ENCODE peak calls at places on chromosomes 11 and 22, in six cellular contexts. Q, Z, L, Y, B and X are unnamed samples. For H3K36me3, the result is how much of the 10 kb centered on the place peaks cover.

GRCh38 chr22:24697141-24697540 is 77.4 kb downstream of the PIWIL3 start:
- DNase-seq in L (no peak), Z (no peak), Y (no peak), Q (no peak), B (no peak), X (no peak)

GRCh38 chr11:104254347-104254746 is 90.4 kb upstream of the PDGFD start:
- DNase-seq in L (peak), B (peak), Z (peak), Y (peak), Q (no peak), X (peak)

GRCh38 chr11:119347940-119348339 is 1.4 kb upstream of the MFRP start:
- DNase-seq in L (no peak), B (no peak), Y (no peak), Z (no peak), Q (no peak), X (no peak)

GRCh38 chr22:42673898-42674390 is 24.8 kb upstream of the CYB5R3 start:
- DNase-seq in Z (peak), B (no peak), Y (no peak), Q (no peak), L (no peak), X (no peak)

GRCh38 chr11:59271811-59272327 is 59.1 kb upstream of the MPEG1 start:
- DNase-seq in B (no peak), Q (no peak), Z (no peak), L (no peak), Y (no peak), X (no peak)

GRCh38 chr11:45216031-45216430 is 69.6 kb downstream of the PRDM11 start:
- DNase-seq in L (no peak), Z (no peak), Y (no peak), B (no peak), Q (no peak), X (no peak)

GRCh38 chr22:24285245-24285644 is 14.6 kb downstream of the SPECC1L start:
- DNase-seq in L (no peak), Z (no peak), Y (no peak), B (peak), Q (no peak), X (no peak)

GRCh38 chr11:69372589-69373250 is 78.8 kb downstream of the MYEOV start:
- DNase-seq in Y (no peak), Q (no peak), L (no peak), B (no peak), Z (no peak), X (peak)

GRCh38 chr11:130043575-130043974 is 26.1 kb upstream of the APLP2 start:
- DNase-seq in Z (no peak), Q (no peak), L (no peak), B (no peak), Y (no peak), X (no peak)

GRCh38 chr22:32932176-32932575 is 126.0 kb downstream of the SYN3 start:
- DNase-seq in Z (peak), L (no peak), Q (no peak), Y (no peak), B (no peak), X (no peak)

GRCh38 chr11:65589444-65590239 is 6.0 kb downstream of the KCNK7 start:
- DNase-seq in Q (peak), Y (no peak), L (no peak), B (no peak), Z (no peak), X (no peak)

GRCh38 chr11:65593518-65594414 is 1.8 kb downstream of the KCNK7 start:
- DNase-seq in L (peak), Q (peak), Y (no peak), B (no peak), Z (no peak), X (no peak)

GRCh38 chr11:65590240-65590738 is 5.3 kb downstream of the KCNK7 start:
- DNase-seq in Z (no peak), Q (no peak), Y (no peak), B (no peak), L (peak), X (no peak)

GRCh38 chr11:65592840-65593517 is 2.6 kb downstream of the KCNK7 start:
- DNase-seq in L (no peak), B (no peak), Z (no peak), Q (no peak), Y (no peak), X (no peak)

DNA sequence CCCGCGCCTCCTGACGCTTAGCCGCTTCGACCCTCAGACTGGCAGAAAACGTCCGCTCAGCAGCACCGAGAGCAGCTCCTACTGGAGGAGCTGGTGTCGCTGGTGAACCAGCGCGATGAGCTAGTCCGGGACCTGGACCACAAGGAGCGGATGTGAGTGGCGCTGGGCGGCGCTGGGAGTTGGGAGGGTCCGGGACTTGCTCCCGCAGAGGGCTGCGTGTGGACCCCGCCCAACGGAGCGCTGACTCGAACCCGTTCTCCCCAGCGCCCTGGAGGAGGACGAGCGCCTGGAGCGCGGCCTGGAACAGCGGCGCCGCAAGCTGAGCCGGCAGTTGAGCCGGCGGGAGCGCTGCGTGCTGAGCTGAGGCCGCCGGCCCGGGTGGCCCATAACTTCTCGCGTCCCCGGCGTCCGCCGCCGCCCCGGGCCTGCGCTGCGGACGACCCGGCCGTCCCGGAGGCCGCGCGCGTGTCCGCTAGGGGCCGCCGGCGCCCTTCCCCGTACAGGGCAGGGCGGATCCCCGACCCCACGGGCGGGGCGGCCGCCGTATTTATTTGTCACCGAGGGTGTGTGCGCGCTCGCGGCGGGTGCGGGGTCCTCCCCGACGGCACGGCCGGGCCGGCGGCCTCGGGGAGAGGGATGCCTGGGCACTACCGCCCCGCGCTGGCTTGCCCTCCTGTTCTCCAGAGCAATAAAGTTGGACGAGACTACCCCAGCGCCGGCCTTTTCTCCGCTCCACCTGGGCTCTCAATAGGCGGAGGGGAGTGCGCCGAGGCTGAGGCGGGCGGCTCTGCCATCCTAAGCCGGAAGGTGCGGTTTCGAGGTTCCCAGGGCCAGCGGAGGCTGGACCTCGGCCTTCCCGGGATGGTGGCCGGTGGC is 3.4 kb downstream of the KCNK7 start:
- DNase-seq in Q (peak), Z (no peak), L (peak), B (no peak), Y (peak), X (no peak)
- TF ChIP-seq CTCF in Q (peak), Z (no peak), L (no peak), B (no peak), Y (peak), X (no peak)

GRCh38 chr11:12529041-12529440 is 145.2 kb upstream of the TEAD1 start:
- DNase-seq in Q (no peak), B (no peak), Y (no peak), Z (no peak), L (no peak), X (no peak)
- H3K36me3 ChIP-seq in Q (under half), B (under half), Y (under half), Z (under half), L (under half), X (under half)

GRCh38 chr22:26513852-26514251 is 1.6 kb upstream of the TFIP11 start:
- DNase-seq in Q (no peak), Y (no peak), Z (no peak), L (no peak), B (no peak), X (no peak)

GRCh38 chr22:26508148-26508547 is 4.1 kb downstream of the TFIP11 start:
- DNase-seq in Z (no peak), L (no peak), Y (no peak), Q (no peak), B (no peak), X (no peak)

GRCh38 chr22:26514419-26515161 is 2.3 kb upstream of the TFIP11 start:
- DNase-seq in Z (no peak), Y (no peak), L (peak), B (no peak), Q (no peak), X (no peak)

GRCh38 chr22:26515938-26516337 is 3.7 kb upstream of the TFIP11 start:
- DNase-seq in B (no peak), Z (no peak), Y (no peak), Q (no peak), L (no peak), X (no peak)

DNA sequence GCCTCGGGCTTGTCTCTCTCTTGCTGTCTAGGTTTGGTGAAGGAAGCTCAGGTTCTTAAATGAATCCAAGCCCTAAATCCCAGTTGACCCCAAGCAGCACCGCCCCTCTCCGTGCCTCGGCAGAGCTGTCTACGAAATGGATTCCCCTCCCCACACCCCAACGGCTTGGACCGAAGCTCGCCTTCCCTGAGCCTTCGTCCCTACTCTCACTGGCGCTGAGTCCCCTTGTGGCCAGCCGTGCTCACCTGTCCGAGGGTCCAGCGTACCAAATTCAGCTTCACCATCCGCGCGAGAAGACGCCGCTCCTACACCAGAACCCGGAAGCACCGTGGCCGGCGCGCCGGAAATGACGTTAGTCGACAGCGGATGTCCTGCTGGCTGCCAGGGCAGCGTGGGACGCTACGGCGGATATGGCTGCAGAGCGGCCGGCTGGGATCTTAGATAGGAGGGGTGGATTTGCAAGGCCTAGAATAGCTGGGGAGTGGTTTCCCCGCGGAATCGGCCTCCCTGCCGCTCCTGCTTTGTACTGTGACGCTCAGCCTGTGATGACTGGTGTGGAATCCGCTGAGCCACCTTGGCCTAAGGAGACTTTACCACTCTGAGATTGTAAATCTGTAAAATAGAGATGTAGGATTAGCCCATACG is at the start of gene TFIP11:
- DNase-seq in Q (peak), Z (peak), B (peak), Y (peak), L (peak), X (peak)
- TF ChIP-seq CTCF in Q (no peak), Z (peak), B (peak), Y (no peak), L (no peak), X (peak)

GRCh38 chr11:70429428-70429705 is 31.0 kb downstream of the CTTN start:
- DNase-seq in B (no peak), Y (no peak), Q (peak), L (no peak), Z (no peak), X (no peak)

GRCh38 chr11:70430671-70431574 is 32.6 kb downstream of the CTTN start:
- DNase-seq in L (no peak), Z (no peak), B (no peak), Y (no peak), Q (no peak), X (no peak)

GRCh38 chr11:70431611-70432010 is 33.3 kb downstream of the CTTN start:
- DNase-seq in Q (no peak), Z (no peak), Y (no peak), B (no peak), L (no peak), X (no peak)

GRCh38 chr11:70430122-70430521 is 31.8 kb downstream of the CTTN start:
- DNase-seq in L (no peak), Y (no peak), Q (peak), B (no peak), Z (no peak), X (no peak)

GRCh38 chr11:70428701-70429427 is 30.5 kb downstream of the CTTN start:
- DNase-seq in Q (peak), Y (no peak), B (no peak), L (no peak), Z (no peak), X (no peak)
- H3K36me3 ChIP-seq in Q (under half), Y (under half), B (under half), L (under half), Z (half or more), X (under half)

DNA sequence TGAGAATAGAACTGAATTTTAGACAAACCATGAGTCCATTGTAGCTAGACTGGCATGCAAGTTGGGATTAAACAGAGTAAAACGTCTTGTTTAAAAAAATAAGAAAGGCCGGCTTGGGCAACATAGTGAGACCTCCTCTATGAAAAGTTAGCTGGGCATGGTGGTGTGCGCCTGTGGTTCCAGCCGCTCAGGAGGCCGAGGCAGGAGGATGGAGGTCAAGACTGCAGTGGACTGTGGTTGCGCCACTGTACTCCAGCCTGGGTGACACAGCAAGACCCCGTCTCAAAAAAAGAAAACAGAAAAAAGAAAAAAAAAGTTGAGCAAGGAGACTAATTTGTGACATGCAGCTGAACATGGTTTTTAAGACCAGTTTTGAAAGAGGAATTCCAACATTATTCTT is 23.5 kb downstream of the CDPF1 start:
- DNase-seq in B (no peak), L (no peak), Y (no peak), Q (no peak), Z (no peak), X (no peak)
- TF ChIP-seq CTCF in B (no peak), L (no peak), Y (no peak), Q (no peak), Z (no peak), X (no peak)

GRCh38 chr11:3046641-3047040 is 10.6 kb downstream of the CARS1 start:
- DNase-seq in Z (no peak), B (no peak), L (no peak), Y (no peak), Q (no peak), X (no peak)

GRCh38 chr11:3046190-3046589 is 11.0 kb downstream of the CARS1 start:
- DNase-seq in B (no peak), Q (no peak), Y (no peak), L (no peak), Z (no peak), X (no peak)

GRCh38 chr11:3044004-3044403 is 13.2 kb downstream of the CARS1 start:
- DNase-seq in Y (no peak), L (no peak), B (no peak), Q (peak), Z (no peak), X (no peak)

GRCh38 chr11:3043315-3043871 is 13.8 kb downstream of the CARS1 start:
- DNase-seq in B (no peak), Q (peak), Y (no peak), Z (no peak), L (peak), X (no peak)

DNA sequence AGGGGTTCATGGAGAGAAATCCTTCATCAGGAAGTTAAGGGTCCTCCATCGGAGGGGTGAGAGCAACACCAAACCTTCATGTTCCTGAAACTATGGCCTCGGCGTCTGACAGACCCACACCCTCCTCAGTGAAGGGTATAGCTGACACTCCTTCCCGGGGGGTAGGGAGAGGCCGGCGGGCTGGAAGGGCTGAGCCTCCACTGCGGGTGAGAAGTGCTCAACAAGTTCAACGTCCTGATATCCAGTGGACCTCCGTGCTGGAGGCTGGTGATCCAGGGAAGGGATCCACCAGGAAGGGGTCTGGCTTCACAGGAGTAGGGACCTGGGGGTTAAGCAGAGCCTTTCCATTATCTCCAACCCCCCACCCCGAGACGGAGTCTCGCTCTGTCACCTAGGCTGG is 12.3 kb downstream of the CARS1 start:
- DNase-seq in Q (no peak), L (no peak), Z (no peak), B (no peak), Y (no peak), X (no peak)
- H3K36me3 ChIP-seq in Q (under half), L (under half), Z (under half), B (under half), Y (under half), X (under half)

GRCh38 chr11:73157141-73158010 is 15.3 kb upstream of the FCHSD2 start:
- DNase-seq in Q (no peak), Y (peak), Z (peak), B (no peak), L (no peak), X (no peak)
- TF ChIP-seq CTCF in Q (no peak), Y (no peak), Z (peak), B (no peak), L (no peak), X (no peak)

DNA sequence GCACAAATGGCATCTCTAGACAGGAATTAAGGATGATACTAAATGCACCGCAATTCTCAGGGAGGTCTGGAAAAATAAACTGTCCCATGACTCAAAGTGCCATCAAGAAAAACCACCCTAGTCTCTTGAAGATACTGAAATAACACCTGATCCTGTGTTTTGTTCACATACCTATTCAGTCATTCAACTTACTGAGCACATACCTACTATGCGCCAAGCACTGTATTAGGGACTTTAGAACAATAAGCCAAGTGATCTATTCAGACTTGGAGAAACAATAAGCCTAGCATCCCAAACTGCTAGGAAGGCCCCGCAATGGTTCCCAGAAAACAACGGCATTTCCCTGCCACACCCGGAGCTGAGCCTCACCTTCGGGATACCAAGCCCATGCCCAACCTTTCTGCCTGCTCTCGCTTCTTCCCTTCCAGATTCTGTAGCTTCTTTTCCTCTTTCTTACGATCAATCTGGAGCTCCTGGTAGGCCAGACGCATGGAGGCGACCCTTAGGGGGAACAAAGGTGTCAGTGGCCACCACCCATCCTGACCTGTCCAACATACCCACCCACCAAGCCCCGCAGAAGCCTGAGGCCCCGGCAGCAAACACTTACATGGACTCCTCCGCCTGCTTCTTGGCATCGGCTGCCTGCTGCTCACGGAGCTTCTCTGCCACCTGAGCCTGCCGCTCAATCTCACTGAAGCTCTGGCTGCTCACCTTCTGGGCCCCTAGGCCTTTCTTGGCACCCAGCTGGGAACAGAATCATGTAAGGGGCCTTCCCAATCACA is 5.4 kb downstream of the ARFGAP2 start:
- DNase-seq in Z (no peak), Y (no peak), L (no peak), B (no peak), Q (no peak), X (no peak)
- H3K36me3 ChIP-seq in Z (half or more), Y (under half), L (under half), B (half or more), Q (under half), X (under half)